ENCODE peak calls at places on chromosomes 4 and X, in eight cellular contexts. V is EL, N is A172, X is uterus, A is renal cortical epithelial cell, R is posterior cingulate gyrus, I is memory B cell, Z is kidney epithelial cell. C is an unnamed sample.

GRCh38 chr4:40837094-40837870 is 87.5 kb downstream of the NSUN7 start:
- DNase-seq in V (no peak), Z (no peak), X (no peak), A (no peak), I (no peak), N (no peak), R (peak), C (no peak)

GRCh38 chr4:76752911-76753494 is 144.9 kb downstream of the SOWAHB start:
- DNase-seq in X (no peak), N (peak), I (no peak), R (peak), V (peak), Z (peak), A (peak), C (no peak)

GRCh38 chr4:127533028-127533700 is 99.6 kb upstream of the INTU start:
- DNase-seq in X (peak), Z (no peak), I (no peak), R (no peak), V (no peak), N (no peak), A (peak), C (no peak)

GRCh38 chr4:80219301-80220025 is 22.2 kb downstream of the PRDM8 start:
- DNase-seq in N (no peak), R (peak), A (peak), I (no peak), V (peak), Z (no peak), X (no peak), C (no peak)

GRCh38 chrX:71997320-71997719 is 86.7 kb downstream of the NHSL2 start:
- DNase-seq in N (no peak), A (no peak), Z (no peak), R (no peak), X (no peak), I (no peak), V (no peak), C (no peak)

GRCh38 chr4:23881674-23882337 is 8.0 kb downstream of the PPARGC1A start:
- DNase-seq in R (no peak), Z (no peak), V (no peak), I (no peak), A (peak), N (no peak), X (no peak), C (no peak)

GRCh38 chr4:830776-831482 is 5.0 kb upstream of the CPLX1 start:
- DNase-seq in N (no peak), I (no peak), A (no peak), V (no peak), X (no peak), Z (no peak), R (peak), C (no peak)

GRCh38 chr4:121714548-121714947 is 17.8 kb upstream of the ANXA5 start:
- DNase-seq in A (no peak), N (no peak), X (no peak), I (no peak), V (no peak), R (no peak), Z (no peak), C (no peak)

GRCh38 chrX:122591546-122591945 is 592.5 kb upstream of the GRIA3 start:
- DNase-seq in N (no peak), V (no peak), A (no peak), Z (no peak), I (no peak), R (no peak), X (no peak), C (no peak)

GRCh38 chr4:34644716-34645115 is 1599.6 kb downstream of the ARAP2 start:
- DNase-seq in R (no peak), X (no peak), V (no peak), A (no peak), I (no peak), Z (no peak), N (no peak), C (no peak)

GRCh38 chrX:23598561-23598960 is 68.7 kb upstream of the PRDX4 start:
- DNase-seq in A (no peak), X (no peak), I (no peak), V (no peak), N (no peak), R (no peak), Z (no peak), C (no peak)

C was measured in T-helper 22 cell.